ENCODE peak calls at places on chromosomes 7 and 10, in eight cellular contexts. K, I, D, N, A, B, F and H are unnamed samples. For H3K4me1, the result is how much of the 10 kb centered on the place peaks cover.

GRCh38 chr7:50339990-50340500 is 35.5 kb downstream of the IKZF1 start:
- DNase-seq in K (no peak), A (no peak), N (no peak), D (no peak), F (no peak), I (no peak), B (no peak), H (no peak)

GRCh38 chr7:19491821-19492452 is 216.9 kb downstream of the POLR1F start:
- DNase-seq in I (peak), B (no peak), F (no peak), D (no peak), A (peak), K (no peak), N (no peak), H (no peak)

GRCh38 chr7:94957041-94957440 is 49.6 kb downstream of the PPP1R9A start:
- DNase-seq in A (no peak), I (no peak), F (no peak), K (no peak), D (no peak), B (no peak), N (no peak), H (no peak)

GRCh38 chr7:116951366-116952292 is 1.7 kb upstream of the ST7 start:
- DNase-seq in N (no peak), A (no peak), F (no peak), I (no peak), K (no peak), B (no peak), D (no peak), H (no peak)

GRCh38 chr10:660413-660979 is 29.0 kb downstream of the DIP2C start:
- DNase-seq in D (no peak), B (no peak), F (no peak), A (no peak), N (no peak), I (no peak), K (no peak), H (no peak)

GRCh38 chr7:105133358-105133757 is 119.4 kb downstream of the KMT2E start:
- DNase-seq in A (no peak), N (no peak), D (no peak), B (no peak), K (no peak), F (no peak), I (no peak), H (no peak)

GRCh38 chr10:62177111-62177510 is 91.5 kb downstream of the RTKN2 start:
- DNase-seq in N (no peak), B (no peak), F (no peak), D (no peak), K (no peak), I (no peak), A (peak), H (no peak)

GRCh38 chr10:81870472-81870871 is 4.5 kb upstream of the NRG3 start:
- DNase-seq in B (no peak), D (no peak), I (no peak), N (no peak), K (no peak), A (no peak), F (no peak), H (no peak)

GRCh38 chr7:107613948-107614347 is 33.9 kb downstream of the BCAP29 start:
- DNase-seq in B (no peak), K (no peak), I (no peak), N (no peak), A (peak), F (no peak), D (no peak), H (no peak)

GRCh38 chr7:48511021-48511579 is 339.8 kb downstream of the ABCA13 start:
- DNase-seq in D (no peak), I (no peak), A (no peak), N (no peak), K (no peak), F (no peak), B (no peak), H (no peak)

GRCh38 chr10:107740962-107741690 is 576.6 kb upstream of the SORCS1 start:
- DNase-seq in I (no peak), A (peak), B (no peak), F (no peak), N (no peak), D (no peak), K (no peak), H (no peak)

GRCh38 chr7:80918406-80918805 is 445 bp downstream of the SEMA3C start:
- DNase-seq in I (peak), A (no peak), F (no peak), K (no peak), B (peak), D (no peak), N (no peak), H (no peak)

GRCh38 chr10:124075116-124075955 is 18.1 kb downstream of the CHST15 start:
- DNase-seq in K (no peak), F (peak), B (no peak), N (peak), D (no peak), I (no peak), A (no peak), H (no peak)

GRCh38 chr10:124074471-124075109 is 18.8 kb downstream of the CHST15 start:
- DNase-seq in I (no peak), K (no peak), F (peak), A (no peak), N (no peak), D (no peak), B (no peak), H (no peak)

GRCh38 chr10:124072106-124072505 is 21.3 kb downstream of the CHST15 start:
- DNase-seq in N (no peak), B (no peak), I (no peak), A (no peak), F (no peak), K (no peak), D (no peak), H (no peak)

GRCh38 chr10:124072541-124072940 is 20.9 kb downstream of the CHST15 start:
- DNase-seq in B (no peak), A (no peak), F (no peak), I (no peak), K (no peak), N (no peak), D (no peak), H (no peak)

DNA sequence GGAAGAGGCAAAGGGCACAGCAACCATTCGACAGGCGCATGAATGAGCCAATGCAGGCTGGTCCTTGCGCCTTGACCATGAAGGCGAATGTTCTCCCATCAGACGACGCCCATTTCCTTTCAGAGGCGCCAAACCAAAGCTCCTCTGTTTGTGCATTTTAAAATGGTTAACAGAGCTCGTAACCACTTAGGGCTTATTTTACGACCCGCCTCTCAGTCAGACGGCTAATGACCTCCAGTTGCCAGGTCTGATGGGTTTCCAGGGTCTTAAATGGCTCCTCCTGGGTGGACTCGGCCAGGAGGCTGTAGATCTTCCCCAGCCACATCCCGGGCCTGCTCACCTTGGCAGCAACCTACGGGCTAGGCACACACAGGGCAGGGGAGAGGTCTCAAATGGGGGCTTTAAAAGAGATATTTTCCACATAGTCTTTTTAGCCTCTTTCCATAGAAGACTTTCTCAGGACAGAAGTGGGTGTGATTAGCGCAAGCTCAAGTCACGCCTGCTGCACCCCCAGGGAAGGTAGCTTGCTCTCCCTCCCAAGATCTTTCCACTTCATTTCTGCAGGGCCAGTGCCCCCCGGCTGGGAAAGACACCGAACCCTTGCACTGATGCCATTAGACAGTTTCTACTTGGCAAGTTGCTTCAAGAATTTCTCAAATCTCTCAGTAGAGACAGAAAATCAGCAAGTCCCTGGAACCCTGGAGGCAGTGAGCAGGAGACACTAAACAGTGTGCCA is 19.6 kb downstream of the CHST15 start:
- DNase-seq in B (no peak), I (no peak), K (no peak), N (no peak), A (no peak), D (no peak), F (no peak), H (no peak)
- H3K4me1 ChIP-seq in B (under half), I (under half), K (under half), N (under half), A (under half), D (under half), F (under half), H (under half)

GRCh38 chr10:71831646-71832552 is 19.2 kb downstream of the PSAP start:
- DNase-seq in A (peak), N (no peak), D (no peak), F (peak), B (no peak), K (no peak), I (no peak), H (no peak)
- H3K4me1 ChIP-seq in A (under half), N (under half), D (under half), F (under half), B (under half), K (under half), I (under half), H (under half)

GRCh38 chr10:125555267-125555666 is 127.7 kb downstream of the TEX36 start:
- DNase-seq in F (no peak), B (no peak), K (no peak), I (no peak), N (no peak), A (no peak), D (no peak), H (no peak)

GRCh38 chr10:125555743-125556142 is 127.2 kb downstream of the TEX36 start:
- DNase-seq in N (no peak), D (no peak), F (no peak), I (no peak), K (no peak), B (no peak), A (no peak), H (no peak)

GRCh38 chr10:125553091-125553490 is 129.9 kb downstream of the TEX36 start:
- DNase-seq in B (no peak), I (no peak), D (no peak), F (no peak), N (no peak), K (no peak), A (no peak), H (no peak)

GRCh38 chr10:125554753-125555152 is 128.2 kb downstream of the TEX36 start:
- DNase-seq in D (no peak), K (no peak), B (no peak), F (no peak), N (no peak), A (no peak), I (no peak), H (no peak)

GRCh38 chr10:125554016-125554703 is 128.8 kb downstream of the TEX36 start:
- DNase-seq in A (no peak), D (no peak), I (no peak), K (no peak), B (no peak), F (no peak), N (no peak), H (no peak)
- H3K4me1 ChIP-seq in A (under half), D (under half), I (under half), K (under half), B (under half), F (under half), N (under half), H (under half)

GRCh38 chr7:70097639-70098038 is 499.4 kb downstream of the AUTS2 start:
- DNase-seq in B (no peak), K (no peak), I (peak), A (no peak), N (no peak), F (no peak), D (no peak), H (no peak)
- H3K4me1 ChIP-seq in B (under half), K (under half), I (under half), A (under half), N (under half), F (under half), D (under half), H (under half)

DNA sequence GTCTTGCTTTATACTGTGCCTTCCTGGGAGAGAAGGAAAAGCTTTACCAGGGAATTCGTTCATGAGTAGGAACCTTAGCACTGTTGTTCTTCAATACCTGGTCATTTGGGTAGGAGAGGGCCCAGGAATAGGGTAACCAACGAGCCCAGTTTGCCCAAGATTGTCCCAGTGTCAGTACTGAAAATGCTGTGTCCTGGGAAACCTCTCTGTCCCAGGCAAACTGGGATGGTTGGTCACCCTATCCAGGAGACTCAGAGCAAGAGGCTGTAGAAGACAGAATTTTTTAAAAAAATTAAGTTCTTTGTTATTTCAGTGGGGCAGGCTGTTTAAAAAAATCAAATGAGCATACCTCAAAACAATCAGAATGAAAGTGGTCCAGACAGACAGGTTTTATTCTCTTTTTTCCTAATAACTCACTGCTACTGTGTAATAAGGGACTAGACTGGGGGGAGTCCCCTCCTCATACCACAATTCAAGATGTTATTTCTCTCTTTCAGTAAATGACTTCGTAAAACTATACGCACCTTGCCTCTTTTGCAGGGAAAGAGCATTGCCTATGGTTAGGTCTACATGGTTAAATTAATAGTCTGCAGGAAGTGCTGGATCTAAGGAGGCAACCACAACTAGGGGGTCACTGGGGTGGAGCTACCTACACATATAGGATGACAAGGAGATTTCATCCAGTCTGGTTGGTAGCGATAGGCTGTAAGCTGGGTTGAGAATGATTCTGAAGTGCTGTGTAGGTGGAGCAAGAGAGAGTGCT is 41.1 kb upstream of the FAM133B start:
- DNase-seq in D (no peak), B (no peak), K (no peak), A (no peak), N (no peak), F (no peak), I (no peak), H (no peak)
- H3K4me1 ChIP-seq in D (under half), B (under half), K (under half), A (under half), N (under half), F (under half), I (under half), H (under half)

GRCh38 chr10:16993186-16993585 is 136.4 kb downstream of the CUBN start:
- DNase-seq in A (no peak), B (no peak), D (no peak), I (no peak), F (no peak), N (no peak), K (no peak), H (no peak)

GRCh38 chr10:16995867-16996529 is 133.6 kb downstream of the CUBN start:
- DNase-seq in A (peak), N (no peak), F (no peak), D (no peak), B (no peak), K (no peak), I (no peak), H (no peak)

GRCh38 chr10:16992611-16993119 is 136.9 kb downstream of the CUBN start:
- DNase-seq in K (no peak), I (no peak), N (no peak), B (no peak), A (peak), F (no peak), D (no peak), H (no peak)

GRCh38 chr10:16999665-17000451 is 129.8 kb downstream of the CUBN start:
- DNase-seq in I (no peak), A (peak), B (no peak), F (no peak), N (peak), K (peak), D (no peak), H (no peak)

DNA sequence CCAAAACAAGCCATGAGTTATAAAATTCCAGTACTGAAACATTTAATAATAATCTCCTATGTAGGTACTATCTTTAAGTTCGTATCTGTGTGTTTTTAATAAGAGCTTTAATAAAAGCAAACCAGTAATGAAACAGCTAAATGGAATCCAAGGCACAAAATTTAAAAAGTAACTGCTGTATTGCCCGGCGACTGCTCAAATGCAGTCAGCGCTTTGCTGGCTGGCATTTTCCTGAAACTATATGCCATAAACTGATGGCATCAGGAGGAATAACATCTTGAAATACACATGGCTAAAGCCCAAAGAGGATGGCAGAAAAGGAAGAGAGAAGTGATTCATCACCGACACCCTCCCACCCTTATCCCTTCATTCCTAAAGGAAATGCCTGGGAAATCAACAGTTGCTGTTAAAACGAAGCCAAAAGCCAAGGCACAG is 133.1 kb downstream of the CUBN start:
- DNase-seq in I (no peak), N (no peak), K (no peak), F (no peak), B (no peak), A (peak), D (no peak), H (no peak)
- H3K4me1 ChIP-seq in I (under half), N (under half), K (half or more), F (under half), B (under half), A (under half), D (under half), H (under half)

GRCh38 chr7:150629347-150629746 is 2.8 kb downstream of the GIMAP6 start:
- DNase-seq in D (no peak), F (peak), N (no peak), B (no peak), A (no peak), K (no peak), I (peak), H (no peak)
- H3K4me1 ChIP-seq in D (under half), F (under half), N (under half), B (under half), A (under half), K (under half), I (under half), H (under half)

DNA sequence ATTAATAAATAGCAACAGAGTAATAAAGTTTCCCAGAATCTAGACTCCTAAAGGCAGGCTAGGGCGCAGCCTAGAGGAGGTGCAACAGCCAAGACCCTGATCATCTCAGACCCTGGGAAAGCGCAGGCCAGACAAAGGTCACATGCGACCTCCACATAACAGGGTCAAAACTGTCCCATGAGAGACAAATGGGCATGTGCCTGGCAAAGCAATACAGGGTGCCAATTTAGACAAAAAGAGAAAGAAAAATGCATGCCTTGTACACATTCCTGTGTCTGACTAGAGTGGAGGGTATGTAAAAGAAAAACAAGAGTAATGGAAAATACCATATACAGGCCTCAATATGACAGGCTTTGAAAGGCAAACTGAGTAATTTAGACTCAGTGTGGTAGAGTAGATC is 22.2 kb downstream of the MPP7 start:
- DNase-seq in A (peak), B (no peak), N (no peak), I (no peak), K (no peak), D (no peak), F (no peak), H (no peak)
- H3K4me1 ChIP-seq in A (under half), B (under half), N (under half), I (under half), K (half or more), D (half or more), F (under half), H (under half)

GRCh38 chr7:71191766-71192165 is 59.8 kb downstream of the GALNT17 start:
- DNase-seq in F (no peak), A (no peak), B (no peak), I (no peak), D (no peak), K (no peak), N (no peak), H (no peak)
- H3K4me1 ChIP-seq in F (under half), A (under half), B (under half), I (under half), D (under half), K (under half), N (under half), H (under half)